ENCODE peak calls at places on chromosomes 1 and 21, in four cellular contexts. V is aorta, O is Peyer's patch, Q is right atrium auricular region. H is an unnamed sample.

GRCh38 chr21:46020581-46020980 is 39.0 kb downstream of the COL6A1 start:
- DNase-seq in V (no peak), O (no peak), Q (no peak), H (no peak)

GRCh38 chr1:243819438-243819839 is 30.6 kb downstream of the AKT3 start:
- DNase-seq in V (no peak), O (no peak), Q (no peak), H (no peak)

GRCh38 chr1:41895552-41895951 is 23.2 kb downstream of the HIVEP3 start:
- DNase-seq in V (no peak), O (no peak), Q (no peak), H (no peak)

GRCh38 chr1:64841330-64842065 is 96.6 kb downstream of the RAVER2 start:
- DNase-seq in V (no peak), O (no peak), Q (no peak), H (no peak)

GRCh38 chr21:44615881-44616590 is 4.2 kb downstream of the KRTAP10-8 start:
- DNase-seq in V (peak; percentile 38), O (no peak), Q (peak; percentile 34), H (no peak)

GRCh38 chr1:230866171-230866811 is 2.0 kb downstream of the C1orf198 start:
- DNase-seq in V (no peak), O (no peak), Q (no peak), H (no peak)

GRCh38 chr1:109218516-109218915 is 4.8 kb downstream of the SARS1 start:
- DNase-seq in V (no peak), O (no peak), Q (no peak), H (peak; percentile 74)

GRCh38 chr21:15444118-15444960 is 285.4 kb upstream of the USP25 start:
- DNase-seq in V (no peak), O (no peak), Q (no peak), H (no peak)

GRCh38 chr1:68570859-68571258 is 74.0 kb upstream of the DEPDC1 start:
- DNase-seq in V (no peak), O (no peak), Q (no peak), H (no peak)

GRCh38 chr1:112325504-112325903 is 70.5 kb upstream of the CTTNBP2NL start:
- DNase-seq in V (no peak), O (no peak), Q (no peak), H (no peak)

GRCh38 chr1:83905315-83905907 is 93.5 kb downstream of the TTLL7 start:
- DNase-seq in V (no peak), O (no peak), Q (no peak), H (no peak)

GRCh38 chr1:93518516-93518915 is 70.6 kb downstream of the FNBP1L start:
- DNase-seq in V (no peak), O (no peak), Q (no peak), H (no peak)

GRCh38 chr1:181010789-181011188 is 11.9 kb downstream of the STX6 start:
- DNase-seq in V (no peak), O (no peak), Q (no peak), H (no peak)

GRCh38 chr1:179153217-179153616 is 71.3 kb downstream of the TOR3A start:
- DNase-seq in V (no peak), O (no peak), Q (no peak), H (no peak)

GRCh38 chr1:85554630-85555327 is 25.8 kb upstream of the CCN1 start:
- DNase-seq in V (no peak), O (no peak), Q (no peak), H (no peak)

GRCh38 chr1:2098839-2099785 is 48.9 kb downstream of the PRKCZ start:
- DNase-seq in V (peak; percentile 24), O (no peak), Q (no peak), H (no peak)

GRCh38 chr21:32096411-32096810 is 182.4 kb downstream of the MIS18A start:
- DNase-seq in V (no peak), O (no peak), Q (no peak), H (no peak)

GRCh38 chr1:41486892-41487728 is 2.6 kb upstream of the EDN2 start:
- DNase-seq in V (peak; percentile 46), O (no peak), Q (no peak), H (peak; percentile 36)

GRCh38 chr1:109084563-109085517 is 5.7 kb upstream of the TMEM167B start:
- DNase-seq in V (no peak), O (no peak), Q (no peak), H (no peak)

GRCh38 chr1:213921352-213922111 is 66.2 kb upstream of the PROX1 start:
- DNase-seq in V (no peak), O (no peak), Q (no peak), H (no peak)

GRCh38 chr1:44576456-44577150 is 97.7 kb downstream of the TMEM53 start:
- DNase-seq in V (no peak), O (no peak), Q (no peak), H (no peak)

GRCh38 chr21:33937146-33937545 is 21.5 kb upstream of the ATP5PO start:
- DNase-seq in V (no peak), O (no peak), Q (no peak), H (no peak)

GRCh38 chr1:41122851-41123518 is 101.5 kb upstream of the SLFNL1 start:
- DNase-seq in V (no peak), O (no peak), Q (no peak), H (no peak)

GRCh38 chr21:22342855-22343254 is 1344.6 kb downstream of the NCAM2 start:
- DNase-seq in V (no peak), O (no peak), Q (no peak), H (no peak)

GRCh38 chr1:27031235-27032118 is 18.8 kb upstream of the TENT5B start:
- DNase-seq in V (peak; percentile 93), O (no peak), Q (peak; percentile 63), H (peak; percentile 86)

GRCh38 chr1:183025782-183026774 is 2.9 kb downstream of the LAMC1 start:
- DNase-seq in V (no peak), O (no peak), Q (no peak), H (no peak)

DNA sequence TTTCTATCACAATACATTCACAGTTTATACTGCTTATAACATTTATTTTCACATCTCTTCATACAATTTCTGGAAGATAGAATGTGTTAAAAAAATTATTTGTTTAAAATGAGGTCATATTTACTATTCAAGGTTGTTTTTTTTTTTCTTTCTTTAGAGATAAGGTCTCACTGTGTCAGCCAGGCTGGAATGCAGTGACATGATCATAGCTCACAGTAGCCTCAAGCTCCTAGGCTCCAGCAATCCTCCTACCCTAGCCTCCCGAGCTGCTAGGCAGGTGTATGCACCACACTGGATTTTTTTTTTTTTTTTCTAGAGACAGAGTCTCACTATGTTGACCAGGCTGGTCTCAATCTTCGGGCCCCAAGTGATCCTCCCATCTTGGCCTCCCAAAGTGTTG is 19.0 kb upstream of the RNF11 start:
- DNase-seq in V (no peak), O (no peak), Q (no peak), H (no peak)
- H3K4me1 ChIP-seq in V (peaks cover 4% of the 10 kb centered on the region), O (no peaks in the 10 kb centered on the region), Q (no peaks in the 10 kb centered on the region), H (no peaks in the 10 kb centered on the region)

GRCh38 chr1:58857673-58858343 is 74.0 kb upstream of the JUN start:
- DNase-seq in V (no peak), O (no peak), Q (no peak), H (no peak)

GRCh38 chr1:58852731-58853485 is 69.1 kb upstream of the JUN start:
- DNase-seq in V (no peak), O (no peak), Q (no peak), H (no peak)

GRCh38 chr1:58854576-58854975 is 70.7 kb upstream of the JUN start:
- DNase-seq in V (no peak), O (no peak), Q (no peak), H (no peak)

GRCh38 chr1:58858344-58858673 is 74.5 kb upstream of the JUN start:
- DNase-seq in V (no peak), O (peak; percentile 34), Q (no peak), H (no peak)

GRCh38 chr1:58855351-58856165 is 71.7 kb upstream of the JUN start:
- DNase-seq in V (no peak), O (no peak), Q (no peak), H (no peak)
- H3K4me1 ChIP-seq in V (no peaks in the 10 kb centered on the region), O (no peaks in the 10 kb centered on the region), Q (no peaks in the 10 kb centered on the region), H (peaks cover 7% of the 10 kb centered on the region)

GRCh38 chr1:21259316-21260076 is 30.8 kb downstream of the ECE1 start:
- DNase-seq in V (no peak), O (no peak), Q (no peak), H (no peak)

GRCh38 chr1:21257431-21258135 is 32.7 kb downstream of the ECE1 start:
- DNase-seq in V (no peak), O (no peak), Q (no peak), H (no peak)

GRCh38 chr1:21260405-21261129 is 29.7 kb downstream of the ECE1 start:
- DNase-seq in V (no peak), O (no peak), Q (no peak), H (no peak)

GRCh38 chr1:21256776-21257175 is 33.5 kb downstream of the ECE1 start:
- DNase-seq in V (no peak), O (no peak), Q (no peak), H (no peak)

GRCh38 chr1:21258331-21259134 is 31.7 kb downstream of the ECE1 start:
- DNase-seq in V (no peak), O (no peak), Q (no peak), H (no peak)
- H3K4me1 ChIP-seq in V (no peaks in the 10 kb centered on the region), O (no peaks in the 10 kb centered on the region), Q (peaks cover 53% of the 10 kb centered on the region), H (peaks cover 13% of the 10 kb centered on the region)

GRCh38 chr1:156659672-156659993 is 17.6 kb downstream of the NES start:
- DNase-seq in V (no peak), O (no peak), Q (no peak), H (no peak)
- H3K4me1 ChIP-seq in V (no peaks in the 10 kb centered on the region), O (peaks cover 22% of the 10 kb centered on the region), Q (peaks cover 88% of the 10 kb centered on the region), H (peaks cover 54% of the 10 kb centered on the region)

GRCh38 chr1:186188736-186189135 is 186.3 kb downstream of the TPR start:
- DNase-seq in V (no peak), O (no peak), Q (no peak), H (no peak)

GRCh38 chr1:186189156-186189555 is 185.9 kb downstream of the TPR start:
- DNase-seq in V (no peak), O (no peak), Q (no peak), H (no peak)

GRCh38 chr1:186191511-186191910 is 183.5 kb downstream of the TPR start:
- DNase-seq in V (no peak), O (no peak), Q (no peak), H (no peak)

GRCh38 chr1:186187601-186188000 is 187.5 kb downstream of the TPR start:
- DNase-seq in V (no peak), O (no peak), Q (no peak), H (no peak)

DNA sequence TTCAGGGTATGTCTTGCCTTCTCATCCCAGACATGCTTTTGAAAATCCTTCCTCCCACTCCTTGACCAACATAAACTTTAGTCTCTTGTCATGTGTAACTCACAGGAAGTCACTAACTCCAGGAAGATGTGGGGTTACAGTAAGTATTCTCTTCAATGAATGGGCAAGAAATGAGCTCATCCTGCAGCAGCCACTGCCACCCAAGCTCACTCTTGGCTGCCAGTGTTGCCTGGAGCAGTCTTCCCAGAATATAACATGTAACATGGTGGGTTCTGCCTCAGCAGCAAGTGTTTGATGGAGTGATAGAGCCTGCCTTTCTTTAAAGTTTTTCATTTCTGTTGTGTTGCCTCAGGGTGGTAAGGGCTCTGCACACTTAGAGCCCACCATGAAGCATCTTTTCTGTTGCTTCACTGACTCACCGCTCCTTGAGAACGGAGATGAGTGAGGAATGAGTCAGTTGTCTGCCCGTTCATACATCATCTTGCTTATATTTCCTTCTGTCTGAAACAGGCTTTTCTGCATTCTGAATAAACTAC is 187.0 kb downstream of the TPR start:
- DNase-seq in V (no peak), O (no peak), Q (no peak), H (no peak)
- H3K4me1 ChIP-seq in V (no peaks in the 10 kb centered on the region), O (no peaks in the 10 kb centered on the region), Q (no peaks in the 10 kb centered on the region), H (no peaks in the 10 kb centered on the region)

H was measured in mucosa of descending colon.